ENCODE peak calls at places on chromosomes 1 and 21, in nine cellular contexts. One of them, this sample, is unnamed.

GRCh38 chr1:55146781-55147180 is 68.4 kb downstream of the USP24 start:
- DNase-seq in Kasumi-1: no peak
- DNase-seq in AG08396: no peak
- DNase-seq in fibroblast of pulmonary artery: peak; percentile 31
- DNase-seq in heart right ventricle: peak; percentile 24
- DNase-seq in AG04450: no peak
- DNase-seq in mammary epithelial cell: no peak
- DNase-seq in stimulated activated CD4-positive, alpha-beta T cell treated with anti-CD3 and anti-CD28 coated beads, Interleukin-2, amount 100 ng/mL, for 48 hours: no peak
- DNase-seq in GF-D8: no peak
- DNase-seq in this sample: no peak

GRCh38 chr1:156794506-156795373 is 21.9 kb downstream of the SH2D2A start:
- DNase-seq in AG08396: no peak
- DNase-seq in heart right ventricle: no peak
- DNase-seq in mammary epithelial cell: no peak
- DNase-seq in GF-D8: peak; percentile 40
- DNase-seq in AG04450: no peak
- DNase-seq in fibroblast of pulmonary artery: no peak
- DNase-seq in Kasumi-1: no peak
- DNase-seq in stimulated activated CD4-positive, alpha-beta T cell treated with anti-CD3 and anti-CD28 coated beads, Interleukin-2, amount 100 ng/mL, for 48 hours: no peak
- DNase-seq in this sample: no peak

GRCh38 chr1:74356493-74356892 is 121.3 kb downstream of the TNNI3K start:
- DNase-seq in mammary epithelial cell: no peak
- DNase-seq in AG08396: no peak
- DNase-seq in Kasumi-1: no peak
- DNase-seq in AG04450: no peak
- DNase-seq in GF-D8: no peak
- DNase-seq in stimulated activated CD4-positive, alpha-beta T cell treated with anti-CD3 and anti-CD28 coated beads, Interleukin-2, amount 100 ng/mL, for 48 hours: no peak
- DNase-seq in fibroblast of pulmonary artery: no peak
- DNase-seq in heart right ventricle: no peak
- DNase-seq in this sample: no peak

GRCh38 chr1:17007121-17007520 is 4.6 kb downstream of the ATP13A2 start:
- DNase-seq in heart right ventricle: no peak
- DNase-seq in GF-D8: no peak
- DNase-seq in fibroblast of pulmonary artery: no peak
- DNase-seq in AG04450: no peak
- DNase-seq in stimulated activated CD4-positive, alpha-beta T cell treated with anti-CD3 and anti-CD28 coated beads, Interleukin-2, amount 100 ng/mL, for 48 hours: no peak
- DNase-seq in Kasumi-1: no peak
- DNase-seq in AG08396: no peak
- DNase-seq in mammary epithelial cell: no peak
- DNase-seq in this sample: no peak

GRCh38 chr1:209585672-209586071 is 2.2 kb downstream of the CAMK1G start:
- DNase-seq in fibroblast of pulmonary artery: peak; percentile 47
- DNase-seq in stimulated activated CD4-positive, alpha-beta T cell treated with anti-CD3 and anti-CD28 coated beads, Interleukin-2, amount 100 ng/mL, for 48 hours: no peak
- DNase-seq in GF-D8: no peak
- DNase-seq in heart right ventricle: peak; percentile 46
- DNase-seq in Kasumi-1: no peak
- DNase-seq in AG08396: peak; percentile 69
- DNase-seq in AG04450: no peak
- DNase-seq in mammary epithelial cell: no peak
- DNase-seq in this sample: peak; percentile 23

GRCh38 chr1:230382060-230382491 is 44.1 kb downstream of the PGBD5 start:
- DNase-seq in fibroblast of pulmonary artery: no peak
- DNase-seq in stimulated activated CD4-positive, alpha-beta T cell treated with anti-CD3 and anti-CD28 coated beads, Interleukin-2, amount 100 ng/mL, for 48 hours: no peak
- DNase-seq in mammary epithelial cell: no peak
- DNase-seq in heart right ventricle: no peak
- DNase-seq in GF-D8: no peak
- DNase-seq in AG08396: no peak
- DNase-seq in Kasumi-1: no peak
- DNase-seq in AG04450: no peak
- DNase-seq in this sample: no peak

GRCh38 chr1:178294654-178295053 is 200.8 kb downstream of the RASAL2 start:
- DNase-seq in Kasumi-1: no peak
- DNase-seq in AG04450: no peak
- DNase-seq in mammary epithelial cell: peak; percentile 56
- DNase-seq in AG08396: no peak
- DNase-seq in heart right ventricle: no peak
- DNase-seq in stimulated activated CD4-positive, alpha-beta T cell treated with anti-CD3 and anti-CD28 coated beads, Interleukin-2, amount 100 ng/mL, for 48 hours: no peak
- DNase-seq in GF-D8: no peak
- DNase-seq in fibroblast of pulmonary artery: no peak
- DNase-seq in this sample: peak; percentile 18

GRCh38 chr1:152165291-152166077 is 6.5 kb upstream of the RPTN start:
- DNase-seq in AG04450: no peak
- DNase-seq in Kasumi-1: peak; percentile 2
- DNase-seq in GF-D8: no peak
- DNase-seq in mammary epithelial cell: no peak
- DNase-seq in stimulated activated CD4-positive, alpha-beta T cell treated with anti-CD3 and anti-CD28 coated beads, Interleukin-2, amount 100 ng/mL, for 48 hours: no peak
- DNase-seq in AG08396: no peak
- DNase-seq in fibroblast of pulmonary artery: no peak
- DNase-seq in heart right ventricle: no peak
- DNase-seq in this sample: no peak

GRCh38 chr1:154327466-154328317 is 2.4 kb downstream of the ATP8B2 start:
- DNase-seq in heart right ventricle: no peak
- DNase-seq in GF-D8: peak; percentile 29
- DNase-seq in Kasumi-1: peak; percentile 42
- DNase-seq in mammary epithelial cell: no peak
- DNase-seq in AG08396: no peak
- DNase-seq in stimulated activated CD4-positive, alpha-beta T cell treated with anti-CD3 and anti-CD28 coated beads, Interleukin-2, amount 100 ng/mL, for 48 hours: no peak
- DNase-seq in AG04450: no peak
- DNase-seq in fibroblast of pulmonary artery: no peak
- DNase-seq in this sample: no peak

GRCh38 chr1:223873044-223873443 is 27.3 kb upstream of the TP53BP2 start:
- DNase-seq in Kasumi-1: no peak
- DNase-seq in mammary epithelial cell: peak; percentile 25
- DNase-seq in AG04450: no peak
- DNase-seq in GF-D8: no peak
- DNase-seq in stimulated activated CD4-positive, alpha-beta T cell treated with anti-CD3 and anti-CD28 coated beads, Interleukin-2, amount 100 ng/mL, for 48 hours: no peak
- DNase-seq in AG08396: no peak
- DNase-seq in heart right ventricle: no peak
- DNase-seq in fibroblast of pulmonary artery: no peak
- DNase-seq in this sample: no peak

GRCh38 chr1:58839871-58840835 is 56.3 kb upstream of the JUN start:
- DNase-seq in fibroblast of pulmonary artery: peak; percentile 20
- DNase-seq in heart right ventricle: no peak
- DNase-seq in stimulated activated CD4-positive, alpha-beta T cell treated with anti-CD3 and anti-CD28 coated beads, Interleukin-2, amount 100 ng/mL, for 48 hours: no peak
- DNase-seq in mammary epithelial cell: peak; percentile 24
- DNase-seq in Kasumi-1: no peak
- DNase-seq in GF-D8: no peak
- DNase-seq in AG08396: no peak
- DNase-seq in AG04450: no peak
- DNase-seq in this sample: peak; percentile 82

GRCh38 chr1:6465461-6466005 is 440 bp downstream of the TNFRSF25 start:
- DNase-seq in GF-D8: no peak
- DNase-seq in AG04450: no peak
- DNase-seq in mammary epithelial cell: no peak
- DNase-seq in AG08396: no peak
- DNase-seq in Kasumi-1: no peak
- DNase-seq in heart right ventricle: no peak
- DNase-seq in stimulated activated CD4-positive, alpha-beta T cell treated with anti-CD3 and anti-CD28 coated beads, Interleukin-2, amount 100 ng/mL, for 48 hours: peak; percentile 43
- DNase-seq in fibroblast of pulmonary artery: no peak
- DNase-seq in this sample: no peak

GRCh38 chr1:68331117-68331865 is 99.0 kb upstream of the WLS start:
- DNase-seq in stimulated activated CD4-positive, alpha-beta T cell treated with anti-CD3 and anti-CD28 coated beads, Interleukin-2, amount 100 ng/mL, for 48 hours: no peak
- DNase-seq in GF-D8: no peak
- DNase-seq in heart right ventricle: no peak
- DNase-seq in mammary epithelial cell: peak; percentile 89
- DNase-seq in fibroblast of pulmonary artery: peak; percentile 80
- DNase-seq in AG04450: peak; percentile 84
- DNase-seq in AG08396: peak; percentile 64
- DNase-seq in Kasumi-1: no peak
- DNase-seq in this sample: peak; percentile 94

GRCh38 chr1:8816306-8816705 is 1.1 kb downstream of the RERE start:
- DNase-seq in AG04450: no peak
- DNase-seq in AG08396: peak; percentile 39
- DNase-seq in heart right ventricle: no peak
- DNase-seq in mammary epithelial cell: peak; percentile 60
- DNase-seq in fibroblast of pulmonary artery: peak; percentile 61
- DNase-seq in GF-D8: no peak
- DNase-seq in Kasumi-1: no peak
- DNase-seq in stimulated activated CD4-positive, alpha-beta T cell treated with anti-CD3 and anti-CD28 coated beads, Interleukin-2, amount 100 ng/mL, for 48 hours: no peak
- DNase-seq in this sample: peak; percentile 58

GRCh38 chr1:200659269-200659668 is 10.4 kb downstream of the DDX59 start:
- DNase-seq in mammary epithelial cell: peak; percentile 98
- DNase-seq in stimulated activated CD4-positive, alpha-beta T cell treated with anti-CD3 and anti-CD28 coated beads, Interleukin-2, amount 100 ng/mL, for 48 hours: no peak
- DNase-seq in AG08396: peak; percentile 27
- DNase-seq in AG04450: peak; percentile 2
- DNase-seq in GF-D8: no peak
- DNase-seq in Kasumi-1: no peak
- DNase-seq in heart right ventricle: no peak
- DNase-seq in fibroblast of pulmonary artery: peak; percentile 29
- DNase-seq in this sample: no peak

GRCh38 chr1:117658676-117659075 is 52.8 kb downstream of the TENT5C start:
- DNase-seq in stimulated activated CD4-positive, alpha-beta T cell treated with anti-CD3 and anti-CD28 coated beads, Interleukin-2, amount 100 ng/mL, for 48 hours: no peak
- DNase-seq in mammary epithelial cell: no peak
- DNase-seq in AG08396: no peak
- DNase-seq in GF-D8: no peak
- DNase-seq in AG04450: no peak
- DNase-seq in Kasumi-1: no peak
- DNase-seq in fibroblast of pulmonary artery: no peak
- DNase-seq in heart right ventricle: no peak
- DNase-seq in this sample: no peak

GRCh38 chr1:118984086-118984989 is 3.8 kb downstream of the TBX15 start:
- DNase-seq in fibroblast of pulmonary artery: no peak
- DNase-seq in Kasumi-1: no peak
- DNase-seq in stimulated activated CD4-positive, alpha-beta T cell treated with anti-CD3 and anti-CD28 coated beads, Interleukin-2, amount 100 ng/mL, for 48 hours: no peak
- DNase-seq in heart right ventricle: no peak
- DNase-seq in mammary epithelial cell: no peak
- DNase-seq in AG08396: no peak
- DNase-seq in GF-D8: no peak
- DNase-seq in AG04450: no peak
- DNase-seq in this sample: peak; percentile 73

GRCh38 chr1:88029142-88029541 is 654.9 kb upstream of the PKN2 start:
- DNase-seq in AG04450: no peak
- DNase-seq in heart right ventricle: no peak
- DNase-seq in GF-D8: no peak
- DNase-seq in Kasumi-1: no peak
- DNase-seq in fibroblast of pulmonary artery: peak; percentile 40
- DNase-seq in mammary epithelial cell: no peak
- DNase-seq in AG08396: no peak
- DNase-seq in stimulated activated CD4-positive, alpha-beta T cell treated with anti-CD3 and anti-CD28 coated beads, Interleukin-2, amount 100 ng/mL, for 48 hours: no peak
- DNase-seq in this sample: no peak

GRCh38 chr1:56627636-56628039 is 17.5 kb upstream of the PRKAA2 start:
- DNase-seq in heart right ventricle: no peak
- DNase-seq in AG04450: no peak
- DNase-seq in GF-D8: no peak
- DNase-seq in AG08396: no peak
- DNase-seq in stimulated activated CD4-positive, alpha-beta T cell treated with anti-CD3 and anti-CD28 coated beads, Interleukin-2, amount 100 ng/mL, for 48 hours: no peak
- DNase-seq in fibroblast of pulmonary artery: no peak
- DNase-seq in mammary epithelial cell: no peak
- DNase-seq in Kasumi-1: no peak
- DNase-seq in this sample: no peak

GRCh38 chr1:172727956-172728603 is 69.2 kb downstream of the FASLG start:
- DNase-seq in fibroblast of pulmonary artery: peak; percentile 30
- DNase-seq in AG08396: no peak
- DNase-seq in AG04450: no peak
- DNase-seq in Kasumi-1: peak; percentile 59
- DNase-seq in GF-D8: peak; percentile 36
- DNase-seq in stimulated activated CD4-positive, alpha-beta T cell treated with anti-CD3 and anti-CD28 coated beads, Interleukin-2, amount 100 ng/mL, for 48 hours: peak; percentile 46
- DNase-seq in mammary epithelial cell: peak; percentile 39
- DNase-seq in heart right ventricle: no peak
- DNase-seq in this sample: no peak

GRCh38 chr1:2796890-2797740 is 4.4 kb downstream of the TTC34 start:
- DNase-seq in Kasumi-1: no peak
- DNase-seq in mammary epithelial cell: no peak
- DNase-seq in AG04450: no peak
- DNase-seq in fibroblast of pulmonary artery: no peak
- DNase-seq in heart right ventricle: no peak
- DNase-seq in stimulated activated CD4-positive, alpha-beta T cell treated with anti-CD3 and anti-CD28 coated beads, Interleukin-2, amount 100 ng/mL, for 48 hours: no peak
- DNase-seq in GF-D8: no peak
- DNase-seq in AG08396: no peak
- DNase-seq in this sample: no peak

GRCh38 chr1:47828965-47829364 is 168.2 kb downstream of the TRABD2B start:
- DNase-seq in heart right ventricle: no peak
- DNase-seq in AG08396: no peak
- DNase-seq in GF-D8: no peak
- DNase-seq in mammary epithelial cell: no peak
- DNase-seq in stimulated activated CD4-positive, alpha-beta T cell treated with anti-CD3 and anti-CD28 coated beads, Interleukin-2, amount 100 ng/mL, for 48 hours: no peak
- DNase-seq in AG04450: no peak
- DNase-seq in Kasumi-1: no peak
- DNase-seq in fibroblast of pulmonary artery: no peak
- DNase-seq in this sample: no peak

GRCh38 chr1:38076038-38076437 is 29.4 kb upstream of the POU3F1 start:
- DNase-seq in AG08396: no peak
- DNase-seq in Kasumi-1: peak; percentile 14
- DNase-seq in AG04450: no peak
- DNase-seq in fibroblast of pulmonary artery: peak; percentile 39
- DNase-seq in stimulated activated CD4-positive, alpha-beta T cell treated with anti-CD3 and anti-CD28 coated beads, Interleukin-2, amount 100 ng/mL, for 48 hours: no peak
- DNase-seq in heart right ventricle: no peak
- DNase-seq in mammary epithelial cell: peak; percentile 11
- DNase-seq in GF-D8: no peak
- DNase-seq in this sample: no peak

GRCh38 chr1:192631749-192632148 is 4.2 kb upstream of the RGS13 start:
- DNase-seq in heart right ventricle: no peak
- DNase-seq in AG08396: no peak
- DNase-seq in GF-D8: no peak
- DNase-seq in AG04450: no peak
- DNase-seq in Kasumi-1: no peak
- DNase-seq in fibroblast of pulmonary artery: no peak
- DNase-seq in stimulated activated CD4-positive, alpha-beta T cell treated with anti-CD3 and anti-CD28 coated beads, Interleukin-2, amount 100 ng/mL, for 48 hours: no peak
- DNase-seq in mammary epithelial cell: no peak
- DNase-seq in this sample: no peak

GRCh38 chr1:167629681-167630567 is at the start of gene RCSD1:
- DNase-seq in heart right ventricle: peak; percentile 74
- DNase-seq in fibroblast of pulmonary artery: peak; percentile 25
- DNase-seq in AG04450: no peak
- DNase-seq in Kasumi-1: peak; percentile 50
- DNase-seq in GF-D8: peak; percentile 49
- DNase-seq in AG08396: peak; percentile 58
- DNase-seq in stimulated activated CD4-positive, alpha-beta T cell treated with anti-CD3 and anti-CD28 coated beads, Interleukin-2, amount 100 ng/mL, for 48 hours: peak; percentile 61
- DNase-seq in mammary epithelial cell: peak; percentile 24
- DNase-seq in this sample: peak; percentile 42

GRCh38 chr21:33771976-33772375 is 129.7 kb downstream of the ITSN1 start:
- DNase-seq in GF-D8: no peak
- DNase-seq in fibroblast of pulmonary artery: no peak
- DNase-seq in Kasumi-1: no peak
- DNase-seq in stimulated activated CD4-positive, alpha-beta T cell treated with anti-CD3 and anti-CD28 coated beads, Interleukin-2, amount 100 ng/mL, for 48 hours: no peak
- DNase-seq in AG04450: no peak
- DNase-seq in AG08396: no peak
- DNase-seq in heart right ventricle: no peak
- DNase-seq in mammary epithelial cell: no peak
- DNase-seq in this sample: no peak

GRCh38 chr1:205972491-205973168 is 29.4 kb upstream of the SLC26A9 start:
- DNase-seq in AG04450: no peak
- DNase-seq in fibroblast of pulmonary artery: no peak
- DNase-seq in Kasumi-1: no peak
- DNase-seq in GF-D8: no peak
- DNase-seq in mammary epithelial cell: no peak
- DNase-seq in stimulated activated CD4-positive, alpha-beta T cell treated with anti-CD3 and anti-CD28 coated beads, Interleukin-2, amount 100 ng/mL, for 48 hours: no peak
- DNase-seq in AG08396: no peak
- DNase-seq in heart right ventricle: no peak
- DNase-seq in this sample: no peak

GRCh38 chr1:91731815-91732214 is 154.1 kb downstream of the TGFBR3 start:
- DNase-seq in heart right ventricle: no peak
- DNase-seq in stimulated activated CD4-positive, alpha-beta T cell treated with anti-CD3 and anti-CD28 coated beads, Interleukin-2, amount 100 ng/mL, for 48 hours: no peak
- DNase-seq in AG04450: no peak
- DNase-seq in Kasumi-1: no peak
- DNase-seq in fibroblast of pulmonary artery: peak; percentile 80
- DNase-seq in mammary epithelial cell: peak; percentile 71
- DNase-seq in GF-D8: no peak
- DNase-seq in AG08396: no peak
- DNase-seq in this sample: no peak

This sample was measured in foreskin fibroblast.